ENCODE peak calls at places on chromosomes 7 and 10, in six cellular contexts. H, Z, T, J, W and R are unnamed samples.

GRCh38 chr7:90709501-90710465 is 113.7 kb downstream of the CDK14 start:
- DNase-seq in W (peak; percentile 36), J (peak; percentile 78), T (peak; percentile 28), H (no peak), Z (no peak), R (peak; percentile 66)

GRCh38 chr7:151113344-151114150 is 27.3 kb downstream of the AGAP3 start:
- DNase-seq in H (no peak), W (no peak), T (peak; percentile 88), J (peak; percentile 93), Z (no peak), R (peak; percentile 55)

GRCh38 chr7:124790645-124791044 is 25.1 kb upstream of the GPR37 start:
- DNase-seq in J (no peak), H (no peak), W (no peak), T (no peak), Z (no peak), R (no peak)

GRCh38 chr7:138848056-138848975 is 50.3 kb upstream of the ATP6V0A4 start:
- DNase-seq in W (no peak), Z (no peak), T (no peak), H (no peak), J (peak; percentile 57), R (peak; percentile 62)

GRCh38 chr7:26865094-26865388 is 651 bp upstream of the SKAP2 start:
- DNase-seq in W (peak; percentile 53), T (no peak), H (peak; percentile 89), J (no peak), Z (peak; percentile 55), R (no peak)

GRCh38 chr10:130455111-130455695 is 319.0 kb downstream of the GLRX3 start:
- DNase-seq in T (no peak), H (no peak), W (no peak), Z (no peak), J (no peak), R (no peak)

GRCh38 chr10:48981310-48981907 is 41.8 kb upstream of the LRRC18 start:
- DNase-seq in T (peak; percentile 76), H (peak; percentile 85), Z (peak; percentile 60), J (peak; percentile 41), W (peak; percentile 46), R (peak; percentile 69)

GRCh38 chr7:159096736-159097581 is 47.7 kb downstream of the VIPR2 start:
- DNase-seq in Z (peak; percentile 41), T (no peak), H (peak; percentile 65), J (no peak), W (peak; percentile 60), R (no peak)

GRCh38 chr7:151632750-151633515 is 113.2 kb upstream of the RHEB start:
- DNase-seq in T (peak; percentile 39), W (peak; percentile 50), H (peak; percentile 93), Z (no peak), J (peak; percentile 23), R (no peak)

GRCh38 chr7:105245398-105246099 is 143.2 kb downstream of the SRPK2 start:
- DNase-seq in J (no peak), W (no peak), H (no peak), Z (no peak), T (no peak), R (no peak)

GRCh38 chr7:41912426-41912825 is 209.5 kb upstream of the INHBA start:
- DNase-seq in Z (no peak), J (no peak), W (no peak), H (no peak), T (no peak), R (no peak)
- H3K4me1 ChIP-seq in Z (no peaks in the 10 kb centered on the region), J (peaks cover 15% of the 10 kb centered on the region), W (no peaks in the 10 kb centered on the region), H (no peaks in the 10 kb centered on the region), T (peaks cover 41% of the 10 kb centered on the region), R (peaks cover 41% of the 10 kb centered on the region)

GRCh38 chr7:81150951-81151361 is 232.1 kb upstream of the SEMA3C start:
- DNase-seq in H (no peak), Z (no peak), J (peak; percentile 31), T (no peak), W (no peak), R (peak; percentile 20)

GRCh38 chr7:81155654-81156373 is 237.0 kb upstream of the SEMA3C start:
- DNase-seq in W (no peak), J (no peak), H (no peak), T (peak; percentile 65), Z (no peak), R (no peak)

GRCh38 chr7:81159402-81159801 is 240.6 kb upstream of the SEMA3C start:
- DNase-seq in Z (no peak), J (peak; percentile 68), T (peak; percentile 84), H (no peak), W (no peak), R (no peak)

GRCh38 chr7:81158189-81158588 is 239.3 kb upstream of the SEMA3C start:
- DNase-seq in T (no peak), Z (no peak), J (no peak), W (no peak), H (no peak), R (no peak)

DNA sequence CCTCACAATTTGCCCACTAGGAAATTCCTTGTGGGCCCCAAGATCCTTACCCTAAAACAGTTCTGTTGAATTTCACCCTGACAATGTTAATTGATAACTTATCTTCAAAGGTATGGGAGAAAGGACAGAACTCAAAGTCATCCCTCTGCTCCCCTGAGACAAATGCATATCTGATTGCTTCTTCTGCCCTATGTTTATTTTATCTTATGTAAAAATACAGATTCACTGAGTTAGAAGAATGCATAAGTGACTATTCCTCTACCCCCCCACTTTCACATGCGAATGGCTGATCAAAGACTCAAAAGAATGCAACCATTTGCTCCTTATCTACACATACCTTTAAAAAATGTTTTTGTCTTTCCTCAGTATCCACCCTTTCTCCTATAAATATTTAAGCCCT is 235.7 kb upstream of the SEMA3C start:
- DNase-seq in W (no peak), H (no peak), J (no peak), T (no peak), Z (no peak), R (no peak)
- H3K4me1 ChIP-seq in W (no peaks in the 10 kb centered on the region), H (no peaks in the 10 kb centered on the region), J (no peaks in the 10 kb centered on the region), T (peaks cover 20% of the 10 kb centered on the region), Z (no peaks in the 10 kb centered on the region), R (peaks cover 7% of the 10 kb centered on the region)

GRCh38 chr10:114102253-114102652 is 58.6 kb downstream of the ADRB1 start:
- DNase-seq in W (no peak), J (peak; percentile 8), Z (no peak), T (no peak), H (no peak), R (peak; percentile 15)

GRCh38 chr10:114100848-114101741 is 57.4 kb downstream of the ADRB1 start:
- DNase-seq in J (peak; percentile 19), Z (peak; percentile 54), H (no peak), T (peak; percentile 23), W (no peak), R (peak; percentile 49)

GRCh38 chr10:114095676-114096331 is 52.1 kb downstream of the ADRB1 start:
- DNase-seq in J (no peak), W (no peak), Z (no peak), T (no peak), H (no peak), R (peak; percentile 33)

GRCh38 chr10:114094795-114095194 is 51.1 kb downstream of the ADRB1 start:
- DNase-seq in T (no peak), J (no peak), H (no peak), W (no peak), Z (no peak), R (no peak)

GRCh38 chr10:114096864-114097263 is 53.2 kb downstream of the ADRB1 start:
- DNase-seq in H (no peak), J (no peak), Z (no peak), W (no peak), T (no peak), R (no peak)
- H3K4me1 ChIP-seq in H (peaks cover 75% of the 10 kb centered on the region), J (no peaks in the 10 kb centered on the region), Z (no peaks in the 10 kb centered on the region), W (no peaks in the 10 kb centered on the region), T (peaks cover 16% of the 10 kb centered on the region), R (peaks cover 5% of the 10 kb centered on the region)

GRCh38 chr10:86520871-86521619 is 547 bp downstream of the WAPL start:
- DNase-seq in Z (peak; percentile 66), H (peak; percentile 90), J (peak; percentile 42), W (peak; percentile 67), T (peak; percentile 44), R (peak; percentile 84)

GRCh38 chr10:86524225-86524982 is 2.8 kb upstream of the WAPL start:
- DNase-seq in H (no peak), T (no peak), W (no peak), J (no peak), Z (no peak), R (no peak)

GRCh38 chr10:86522385-86522855 is 828 bp upstream of the WAPL start:
- DNase-seq in W (no peak), Z (no peak), J (no peak), T (no peak), H (no peak), R (peak; percentile 41)

GRCh38 chr10:86523348-86523747 is 1.8 kb upstream of the WAPL start:
- DNase-seq in Z (no peak), H (no peak), J (peak; percentile 22), W (no peak), T (peak; percentile 43), R (peak; percentile 35)

DNA sequence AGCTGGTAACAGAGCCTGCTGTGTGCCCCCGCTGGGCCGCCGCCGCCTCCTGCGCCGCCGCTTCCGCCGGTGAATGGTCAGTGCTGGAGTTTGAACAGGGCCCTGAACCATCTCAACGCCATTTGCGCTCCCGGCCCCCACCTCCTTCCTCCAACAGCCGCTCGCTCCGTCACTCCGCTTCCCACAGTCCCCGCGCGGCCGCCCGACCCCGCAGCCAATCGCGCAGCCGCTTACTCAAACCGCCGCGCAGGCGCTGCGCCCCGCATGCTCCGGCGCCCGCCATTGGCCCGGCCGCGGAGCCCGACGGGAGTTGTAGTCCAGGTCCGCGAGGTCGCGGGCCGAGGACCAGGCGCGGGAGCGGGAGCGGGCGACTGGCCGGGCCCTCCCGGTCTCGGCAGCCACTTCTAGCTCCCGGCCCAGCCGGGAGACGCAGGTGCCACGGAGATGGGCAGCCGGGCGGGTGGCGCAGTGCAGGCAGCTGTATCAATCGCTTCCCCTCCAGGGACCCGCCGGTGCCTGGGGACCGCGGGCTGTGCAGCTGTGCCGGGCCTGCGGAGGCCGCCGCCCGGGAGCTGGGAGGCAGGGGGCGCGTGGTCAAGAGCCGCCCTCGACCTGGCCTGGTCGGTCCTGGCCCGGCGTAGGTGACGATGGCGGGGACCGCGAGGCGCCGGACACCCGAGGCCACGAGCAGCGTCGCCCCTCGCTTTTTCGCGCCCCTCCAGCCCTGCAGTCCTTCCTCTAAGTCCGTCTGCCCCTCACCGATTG is at the start of gene WAPL:
- DNase-seq in Z (peak; percentile 96), W (peak; percentile 96), J (peak; percentile 90), T (peak; percentile 91), H (peak; percentile 99), R (peak; percentile 98)
- H3K4me1 ChIP-seq in Z (no peaks in the 10 kb centered on the region), W (no peaks in the 10 kb centered on the region), J (no peaks in the 10 kb centered on the region), T (peaks cover 18% of the 10 kb centered on the region), H (peaks cover 63% of the 10 kb centered on the region), R (peaks cover 31% of the 10 kb centered on the region)

DNA sequence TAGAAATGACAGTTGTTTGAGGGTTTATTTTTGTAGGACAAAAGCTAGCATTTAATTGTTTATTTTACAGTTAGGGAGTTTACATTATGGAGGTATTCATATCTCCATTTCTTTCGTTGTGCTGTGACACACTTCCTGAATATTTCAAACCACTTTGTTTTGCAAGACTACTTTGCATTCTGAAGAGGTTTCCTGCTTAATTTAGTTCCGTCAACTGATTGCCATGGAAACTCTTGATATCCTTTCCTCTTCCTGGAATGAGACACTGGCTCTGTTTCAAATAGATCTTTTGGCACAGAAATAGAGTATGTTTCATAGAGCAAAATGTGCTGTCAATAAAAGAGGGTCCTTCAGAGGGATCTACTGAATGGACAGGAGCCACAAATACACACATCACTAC is 159.5 kb upstream of the AGR3 start:
- DNase-seq in H (no peak), Z (no peak), J (peak; percentile 96), T (peak; percentile 87), W (no peak), R (peak; percentile 92)
- H3K4me1 ChIP-seq in H (peaks cover 66% of the 10 kb centered on the region), Z (no peaks in the 10 kb centered on the region), J (peaks cover 7% of the 10 kb centered on the region), T (peaks cover 53% of the 10 kb centered on the region), W (no peaks in the 10 kb centered on the region), R (peaks cover 34% of the 10 kb centered on the region)